ENCODE peak calls at places on chromosomes 7 and 10, in six cellular contexts. T is left ventricle myocardium superior; B is neural progenitor cell; V is stimulated activated CD4-positive, alpha-beta T cell treated with anti-CD3 and anti-CD28 coated beads, TNF-alpha, amount 100 ng/mL, for 1 hour; S is lung; A is M059J. G is an unnamed sample.

GRCh38 chr7:151706568-151707469 is 170.1 kb downstream of the PRKAG2 start:
- DNase-seq in V (no peak), T (no peak), S (no peak), A (no peak), B (no peak), G (no peak)

GRCh38 chr7:44158060-44158872 is 17.1 kb upstream of the MYL7 start:
- DNase-seq in S (no peak), A (no peak), B (no peak), V (no peak), T (no peak), G (no peak)

GRCh38 chr7:99126921-99127553 is 16.9 kb downstream of the SMURF1 start:
- DNase-seq in A (no peak), V (no peak), S (no peak), T (no peak), B (no peak), G (no peak)

GRCh38 chr7:126605056-126605455 is 647.7 kb downstream of the GRM8 start:
- DNase-seq in S (no peak), T (no peak), A (no peak), V (no peak), B (no peak), G (no peak)

GRCh38 chr7:3916146-3916545 is 615.1 kb downstream of the SDK1 start:
- DNase-seq in B (no peak), V (no peak), T (no peak), S (no peak), A (no peak), G (no peak)

GRCh38 chr10:89795840-89796239 is 94.5 kb downstream of the KIF20B start:
- DNase-seq in S (no peak), V (no peak), T (no peak), B (no peak), A (no peak), G (no peak)

GRCh38 chr7:81877890-81878289 is 108.0 kb upstream of the HGF start:
- DNase-seq in B (no peak), S (no peak), V (no peak), T (no peak), A (no peak), G (no peak)

GRCh38 chr10:18400201-18400910 is 251.0 kb downstream of the NSUN6 start:
- DNase-seq in T (no peak), V (no peak), A (no peak), B (peak), S (no peak), G (no peak)

GRCh38 chr10:63264852-63265617 is 131.9 kb downstream of the NRBF2 start:
- DNase-seq in S (no peak), B (peak), T (no peak), A (peak), V (no peak), G (peak)

GRCh38 chr10:132551093-132551807 is 13.7 kb downstream of the INPP5A start:
- DNase-seq in A (no peak), V (no peak), B (no peak), T (no peak), S (no peak), G (no peak)

GRCh38 chr7:135755351-135755753 is 6.7 kb upstream of the FAM180A start:
- DNase-seq in S (no peak), B (no peak), V (no peak), A (no peak), T (peak), G (no peak)

GRCh38 chr10:110916554-110917346 is 2.2 kb downstream of the BBIP1 start:
- DNase-seq in V (no peak), B (no peak), S (no peak), T (no peak), A (peak), G (no peak)

GRCh38 chr10:110817614-110818013 is 54.1 kb upstream of the PDCD4 start:
- DNase-seq in V (no peak), T (no peak), B (no peak), A (no peak), S (no peak), G (no peak)

G was measured in CD8-positive, alpha-beta memory T cell.